ENCODE peak calls at places on chromosome 4, in five cellular contexts. R, D, H, Z and A are unnamed samples.
A peak's percentile ranks its signal among the peaks of the same experiment; 100 is the strongest.

GRCh38 chr4:1403177-1403583 is 3.1 kb downstream of the NKX1-1 start:
- DNase-seq in Z (no peak), H (no peak), D (no peak), R (no peak), A (no peak)

GRCh38 chr4:89799071-89799470 is 37.9 kb downstream of the SNCA start:
- DNase-seq in D (no peak), Z (no peak), H (no peak), R (no peak), A (no peak)

GRCh38 chr4:102828497-102828808 is 1.1 kb upstream of the UBE2D3 start:
- DNase-seq in H (no peak), R (no peak), Z (no peak), D (no peak), A (no peak)

GRCh38 chr4:125313497-125313896 is 1.3 kb upstream of the FAT4 start:
- DNase-seq in H (peak; percentile 59), Z (no peak), D (no peak), R (no peak), A (peak; percentile 74)

GRCh38 chr4:86441175-86441960 is 81.5 kb upstream of the MAPK10 start:
- DNase-seq in R (no peak), Z (no peak), H (peak; percentile 14), D (no peak), A (peak; percentile 47)

GRCh38 chr4:78357122-78357521 is 194.4 kb upstream of the ANXA3 start:
- DNase-seq in R (no peak), Z (no peak), H (no peak), D (no peak), A (no peak)

GRCh38 chr4:181147421-181147951 is 1095.7 kb upstream of the TENM3 start:
- DNase-seq in D (no peak), Z (no peak), R (no peak), H (no peak), A (no peak)

GRCh38 chr4:174398728-174399127 is 115.0 kb downstream of the CEP44 start:
- DNase-seq in R (no peak), Z (no peak), H (no peak), D (no peak), A (no peak)

GRCh38 chr4:28518781-28519180 is 1658.1 kb downstream of the STIM2 start:
- DNase-seq in D (no peak), Z (no peak), R (no peak), H (no peak), A (no peak)

GRCh38 chr4:52949336-52949735 is 87.2 kb downstream of the RASL11B start:
- DNase-seq in Z (no peak), H (no peak), D (no peak), R (no peak), A (no peak)

GRCh38 chr4:152591876-152592275 is 56.0 kb upstream of the FBXW7 start:
- DNase-seq in Z (no peak), D (no peak), H (no peak), R (no peak), A (no peak)

GRCh38 chr4:12723849-12724447 is 760.2 kb downstream of the RAB28 start:
- DNase-seq in Z (no peak), R (no peak), H (no peak), D (no peak), A (no peak)

GRCh38 chr4:110190249-110190648 is 8.2 kb downstream of the ELOVL6 start:
- DNase-seq in R (no peak), Z (no peak), H (no peak), D (no peak), A (no peak)

GRCh38 chr4:77201857-77202256 is 44.9 kb downstream of the CCNG2 start:
- DNase-seq in H (no peak), Z (no peak), D (no peak), R (no peak), A (no peak)

GRCh38 chr4:139440971-139441370 is 12.9 kb upstream of the RAB33B start:
- DNase-seq in H (no peak), Z (no peak), D (no peak), R (no peak), A (no peak)

GRCh38 chr4:27921236-27921635 is 1060.6 kb downstream of the STIM2 start:
- DNase-seq in D (no peak), Z (no peak), H (no peak), R (no peak), A (no peak)

GRCh38 chr4:83255584-83255983 is 29.0 kb downstream of the COQ2 start:
- DNase-seq in R (no peak), Z (no peak), H (no peak), D (no peak), A (peak; percentile 48)

GRCh38 chr4:155615054-155615887 is 51.4 kb upstream of the GUCY1A1 start:
- DNase-seq in R (no peak), D (no peak), Z (no peak), H (no peak), A (no peak)

GRCh38 chr4:87092389-87093141 is 127.9 kb downstream of the KLHL8 start:
- DNase-seq in R (no peak), D (no peak), H (peak; percentile 40), Z (peak; percentile 80), A (no peak)

GRCh38 chr4:74446193-74446868 is 1.4 kb downstream of the AREG start:
- DNase-seq in D (no peak), R (no peak), Z (no peak), H (no peak), A (no peak)

DNA sequence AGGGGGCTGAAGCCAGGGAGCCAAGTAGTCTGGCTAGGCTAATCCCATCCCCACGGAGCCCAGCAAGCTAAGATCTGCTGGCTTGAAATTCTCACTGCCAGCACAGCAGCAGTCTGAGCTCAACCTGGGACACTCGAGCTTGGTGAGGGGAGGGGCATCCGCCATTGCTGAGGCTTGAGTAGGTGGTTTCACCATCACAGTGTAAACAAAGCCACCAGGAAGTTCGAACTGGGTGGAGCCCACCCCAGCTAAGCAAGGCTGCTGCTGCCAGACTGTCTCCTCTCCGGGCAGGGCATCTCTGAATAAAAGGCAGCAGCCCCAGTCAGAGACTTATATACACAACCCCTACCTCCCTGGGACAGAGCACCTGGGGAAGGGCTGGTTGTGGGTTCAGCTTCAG is 639.6 kb downstream of the IQCM start:
- DNase-seq in H (no peak), Z (no peak), D (no peak), R (no peak), A (no peak)
- H3K9me3 ChIP-seq in H (no peaks in the 10 kb centered on the region), Z (no peaks in the 10 kb centered on the region), D (no peaks in the 10 kb centered on the region), R (no peaks in the 10 kb centered on the region), A (no peaks in the 10 kb centered on the region)

GRCh38 chr4:40421839-40422238 is 86.7 kb downstream of the CHRNA9 start:
- DNase-seq in R (no peak), D (no peak), H (no peak), Z (no peak), A (no peak)

GRCh38 chr4:40417941-40418340 is 82.8 kb downstream of the CHRNA9 start:
- DNase-seq in R (no peak), Z (no peak), H (no peak), D (no peak), A (no peak)

GRCh38 chr4:40418430-40419230 is 83.5 kb downstream of the CHRNA9 start:
- DNase-seq in Z (no peak), D (no peak), H (no peak), R (no peak), A (no peak)

GRCh38 chr4:40422309-40422708 is 87.2 kb downstream of the CHRNA9 start:
- DNase-seq in R (no peak), D (no peak), Z (no peak), H (no peak), A (no peak)

GRCh38 chr4:40419231-40419912 is 84.2 kb downstream of the CHRNA9 start:
- DNase-seq in D (no peak), R (no peak), Z (no peak), H (no peak), A (no peak)
- H3K4me1 ChIP-seq in D (no peaks in the 10 kb centered on the region), R (no peaks in the 10 kb centered on the region), Z (no peaks in the 10 kb centered on the region), H (no peaks in the 10 kb centered on the region), A (no peaks in the 10 kb centered on the region)

GRCh38 chr4:7395635-7396034 is 39.1 kb downstream of the PSAPL1 start:
- DNase-seq in D (peak; percentile 9), R (no peak), Z (peak; percentile 38), H (peak; percentile 10), A (no peak)

GRCh38 chr4:7396186-7396585 is 38.5 kb downstream of the PSAPL1 start:
- DNase-seq in H (no peak), Z (no peak), D (no peak), R (no peak), A (no peak)

GRCh38 chr4:7398788-7399432 is 35.8 kb downstream of the PSAPL1 start:
- DNase-seq in D (no peak), Z (no peak), R (no peak), H (no peak), A (no peak)

GRCh38 chr4:7398104-7398423 is 36.7 kb downstream of the PSAPL1 start:
- DNase-seq in Z (peak; percentile 55), D (no peak), R (peak; percentile 61), H (peak; percentile 76), A (no peak)

DNA sequence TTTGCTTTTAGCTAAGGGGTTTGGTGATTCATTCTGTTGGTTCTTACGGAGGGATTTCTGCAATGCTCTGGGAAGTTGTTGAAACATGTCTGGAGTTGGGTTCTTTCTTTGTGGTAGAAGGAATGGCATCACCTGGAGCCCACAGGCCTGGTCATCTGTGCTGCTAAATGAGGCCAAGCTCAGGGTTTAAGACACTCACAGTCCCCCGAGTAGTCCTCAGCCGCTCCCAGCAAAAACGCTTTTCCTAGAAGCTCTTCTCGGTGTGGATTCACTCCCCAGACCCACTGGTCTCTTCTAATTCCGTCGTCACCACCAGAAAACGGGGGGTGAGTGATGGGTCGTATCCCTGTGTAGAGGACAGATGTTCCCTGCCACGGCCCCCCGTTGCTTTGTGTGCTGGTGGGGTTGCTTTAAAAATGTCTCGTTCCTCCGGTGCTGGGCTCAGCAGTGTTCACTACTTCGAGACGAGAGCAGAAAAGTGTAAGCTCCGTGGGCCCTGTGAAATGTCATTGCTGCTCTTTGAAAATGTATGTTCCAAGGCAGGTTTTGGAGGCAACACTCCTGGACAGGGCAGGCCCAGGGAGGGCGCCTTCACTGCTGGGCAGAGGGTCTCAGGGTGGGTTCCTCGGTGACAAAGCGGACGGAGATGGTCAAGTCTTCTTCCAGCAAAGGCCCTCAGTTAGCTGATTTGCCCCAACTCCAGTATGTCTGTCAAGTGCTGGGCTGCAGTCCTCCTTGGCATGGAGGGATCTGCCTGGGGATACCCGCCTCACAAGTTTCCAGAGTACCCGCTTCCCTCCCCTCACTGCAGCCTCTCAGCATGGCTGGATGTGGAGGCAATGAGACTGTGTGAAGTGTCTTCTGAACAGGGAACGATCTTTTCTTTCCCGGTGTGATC is 37.3 kb downstream of the PSAPL1 start:
- DNase-seq in R (no peak), D (peak; percentile 38), H (peak; percentile 4), Z (peak; percentile 35), A (no peak)
- H3K36me3 ChIP-seq in R (no peaks in the 10 kb centered on the region), D (no peaks in the 10 kb centered on the region), H (no peaks in the 10 kb centered on the region), Z (no peaks in the 10 kb centered on the region), A (no peaks in the 10 kb centered on the region)

GRCh38 chr4:3059090-3059428 is 15.3 kb downstream of the HTT-AS start:
- DNase-seq in D (no peak), Z (no peak), H (no peak), R (no peak), A (no peak)

GRCh38 chr4:3059896-3060295 is 14.4 kb downstream of the HTT-AS start:
- DNase-seq in D (no peak), R (no peak), H (no peak), Z (no peak), A (no peak)

DNA sequence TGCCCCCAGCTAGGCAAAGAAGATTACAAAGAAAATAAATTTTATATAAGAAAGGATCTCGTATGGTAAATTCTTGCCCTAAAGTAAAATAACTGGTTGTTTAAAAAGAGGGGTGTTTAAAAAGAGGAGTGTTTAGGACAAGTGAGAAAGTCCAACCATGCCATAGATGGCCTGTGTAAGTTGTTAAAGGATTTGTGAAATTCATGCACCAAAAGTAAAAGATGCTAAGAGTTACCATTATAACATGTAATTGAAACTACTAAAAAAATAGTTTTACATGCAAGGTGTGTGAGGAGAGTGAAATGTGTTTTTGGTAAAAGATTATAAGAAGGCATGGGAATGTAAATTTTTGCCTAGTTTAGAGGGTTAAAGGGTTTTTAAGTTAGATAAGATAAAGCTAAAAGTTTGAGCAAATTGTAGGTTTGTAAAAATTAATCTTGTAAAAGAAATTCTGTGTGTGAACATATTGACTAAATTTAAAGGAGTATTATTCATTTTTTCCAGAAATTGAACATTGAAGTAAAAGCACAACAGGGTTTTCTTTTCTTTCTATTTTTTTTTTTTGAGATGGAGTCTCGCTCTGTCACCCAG is 20.1 kb downstream of the HTT-AS start:
- DNase-seq in D (no peak), R (no peak), Z (no peak), H (no peak), A (no peak)
- H3K9me3 ChIP-seq in D (no peaks in the 10 kb centered on the region), R (no peaks in the 10 kb centered on the region), Z (no peaks in the 10 kb centered on the region), H (peaks cover 8% of the 10 kb centered on the region), A (peaks cover 18% of the 10 kb centered on the region)